ENCODE peak calls at places on chromosomes 13 and 19, in four cellular contexts. H is A549, O is GM12878, A is HepG2. S is an unnamed sample.

GRCh38 chr13:38223093-38223492 is 126.6 kb upstream of the UFM1 start:
- DNase-seq in O (no peak), H (no peak), A (peak; percentile 1), S (peak; percentile 37)

GRCh38 chr13:111395511-111396393 is 75.3 kb downstream of the TEX29 start:
- DNase-seq in O (no peak), A (no peak), H (no peak), S (no peak)

GRCh38 chr13:44231786-44232516 is 141.7 kb upstream of the SERP2 start:
- DNase-seq in A (peak; percentile 46), H (peak; percentile 96), O (no peak), S (peak; percentile 4)

GRCh38 chr19:3665681-3666544 is 34.4 kb downstream of the PIP5K1C start:
- DNase-seq in O (no peak), A (peak; percentile 13), H (no peak), S (peak; percentile 34)

GRCh38 chr13:31067416-31068118 is 94.1 kb downstream of the HSPH1 start:
- DNase-seq in A (no peak), H (peak; percentile 38), O (no peak), S (no peak)

GRCh38 chr19:10830941-10831779 is 4.9 kb downstream of the TMED1 start:
- DNase-seq in O (no peak), H (no peak), A (no peak), S (no peak)

GRCh38 chr13:51122868-51123267 is 11.8 kb upstream of the C13orf42 start:
- DNase-seq in O (peak; percentile 9), H (no peak), A (peak; percentile 91), S (peak; percentile 48)

GRCh38 chr13:69579351-69579750 is 528.3 kb upstream of the ATXN8OS start:
- DNase-seq in H (no peak), O (no peak), A (no peak), S (peak; percentile 18)

GRCh38 chr13:102580552-102581169 is 16.1 kb upstream of the TPP2 start:
- DNase-seq in O (no peak), A (peak; percentile 55), H (peak; percentile 65), S (peak; percentile 79)

GRCh38 chr13:110887242-110887954 is 27.5 kb downstream of the ANKRD10 start:
- DNase-seq in H (no peak), O (no peak), A (no peak), S (no peak)

GRCh38 chr19:4597975-4598671 is 38.6 kb upstream of the SEMA6B start:
- DNase-seq in A (no peak), H (peak; percentile 70), O (no peak), S (peak; percentile 55)

GRCh38 chr19:35846038-35846668 is 6.2 kb downstream of the NPHS1 start:
- DNase-seq in H (peak; percentile 58), A (no peak), O (no peak), S (no peak)

GRCh38 chr19:5926641-5927438 is 12.8 kb downstream of the CAPS start:
- DNase-seq in A (no peak), O (no peak), H (no peak), S (no peak)

GRCh38 chr19:15551183-15552004 is 43.1 kb downstream of the CYP4F22 start:
- DNase-seq in A (peak; percentile 38), O (no peak), H (peak; percentile 71), S (no peak)

GRCh38 chr13:39603424-39603947 is 493 bp upstream of the LHFPL6 start:
- DNase-seq in O (no peak), A (no peak), H (peak; percentile 5), S (peak; percentile 62)

GRCh38 chr13:101751488-101751887 is 299.0 kb downstream of the ITGBL1 start:
- DNase-seq in O (no peak), H (peak; percentile 21), A (no peak), S (peak; percentile 13)

GRCh38 chr13:109954441-109954840 is 168.1 kb upstream of the IRS2 start:
- DNase-seq in A (no peak), O (no peak), H (no peak), S (no peak)

GRCh38 chr13:97978661-97979450 is 25.4 kb downstream of the IPO5 start:
- DNase-seq in H (no peak), O (no peak), A (no peak), S (no peak)

GRCh38 chr13:113584870-113585671 is 518 bp downstream of the TFDP1 start:
- DNase-seq in O (no peak), H (peak; percentile 9), A (no peak), S (peak; percentile 64)

GRCh38 chr19:862529-863304 is 3.3 kb downstream of the CFD start:
- DNase-seq in H (peak; percentile 64), A (no peak), O (peak; percentile 12), S (no peak)

GRCh38 chr19:17726914-17727773 is 7.9 kb downstream of the MAP1S start:
- DNase-seq in A (no peak), O (no peak), H (no peak), S (no peak)

GRCh38 chr13:48412881-48413351 is at the start of gene LPAR6:
- DNase-seq in O (no peak), H (peak; percentile 68), A (peak; percentile 95), S (peak; percentile 67)

GRCh38 chr13:108033800-108034707 is 181.3 kb downstream of the LIG4 start:
- DNase-seq in H (peak; percentile 1), A (peak; percentile 18), O (no peak), S (no peak)

GRCh38 chr13:68190826-68191225 is 960.7 kb upstream of the PCDH9 start:
- DNase-seq in H (peak; percentile 48), A (peak; percentile 1), O (no peak), S (peak; percentile 15)

GRCh38 chr19:55319786-55320185 is 5.4 kb downstream of the TMEM150B start:
- DNase-seq in H (no peak), O (no peak), A (no peak), S (no peak)

GRCh38 chr13:98804336-98804855 is 51.9 kb upstream of the SLC15A1 start:
- DNase-seq in O (no peak), H (no peak), A (no peak), S (no peak)

GRCh38 chr13:24263652-24264051 is 45.7 kb upstream of the C1QTNF9 start:
- DNase-seq in H (no peak), O (no peak), A (peak; percentile 45), S (no peak)

DNA sequence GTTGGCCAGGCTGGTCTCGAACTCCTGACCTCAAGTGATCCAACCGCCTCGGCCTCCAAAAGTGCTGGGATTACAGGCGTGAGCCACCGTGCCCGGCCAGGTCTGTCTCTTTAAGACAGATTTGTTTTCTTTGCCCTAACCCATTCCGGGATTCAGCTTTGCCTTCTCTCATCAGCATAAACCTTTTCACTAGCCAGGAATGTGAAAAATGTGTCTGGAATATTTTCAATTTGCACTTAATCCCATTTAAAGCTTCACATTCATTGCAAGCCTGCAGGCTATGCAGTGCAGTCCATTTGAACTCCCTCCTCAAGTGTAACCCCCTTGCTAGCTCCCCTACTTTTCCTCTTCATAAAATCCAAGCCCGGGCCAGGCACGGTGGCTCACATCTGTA is 880 bp upstream of the TMEM160 start:
- DNase-seq in O (no peak), H (no peak), A (no peak), S (no peak)
- TF ChIP-seq MYC in O (no peak), H (no peak), A (no peak), S (no peak)

GRCh38 chr19:39251081-39251480 is 2.4 kb upstream of the IFNL4 start:
- DNase-seq in O (no peak), H (no peak), A (no peak), S (no peak)

GRCh38 chr19:39246951-39247669 is 1.5 kb downstream of the IFNL4 start:
- DNase-seq in A (no peak), H (no peak), O (no peak), S (no peak)

GRCh38 chr19:39248806-39249205 is at the start of gene IFNL4:
- DNase-seq in O (no peak), A (no peak), H (no peak), S (no peak)

GRCh38 chr19:39252458-39252857 is 3.8 kb upstream of the IFNL4 start:
- DNase-seq in O (no peak), A (no peak), H (no peak), S (no peak)

DNA sequence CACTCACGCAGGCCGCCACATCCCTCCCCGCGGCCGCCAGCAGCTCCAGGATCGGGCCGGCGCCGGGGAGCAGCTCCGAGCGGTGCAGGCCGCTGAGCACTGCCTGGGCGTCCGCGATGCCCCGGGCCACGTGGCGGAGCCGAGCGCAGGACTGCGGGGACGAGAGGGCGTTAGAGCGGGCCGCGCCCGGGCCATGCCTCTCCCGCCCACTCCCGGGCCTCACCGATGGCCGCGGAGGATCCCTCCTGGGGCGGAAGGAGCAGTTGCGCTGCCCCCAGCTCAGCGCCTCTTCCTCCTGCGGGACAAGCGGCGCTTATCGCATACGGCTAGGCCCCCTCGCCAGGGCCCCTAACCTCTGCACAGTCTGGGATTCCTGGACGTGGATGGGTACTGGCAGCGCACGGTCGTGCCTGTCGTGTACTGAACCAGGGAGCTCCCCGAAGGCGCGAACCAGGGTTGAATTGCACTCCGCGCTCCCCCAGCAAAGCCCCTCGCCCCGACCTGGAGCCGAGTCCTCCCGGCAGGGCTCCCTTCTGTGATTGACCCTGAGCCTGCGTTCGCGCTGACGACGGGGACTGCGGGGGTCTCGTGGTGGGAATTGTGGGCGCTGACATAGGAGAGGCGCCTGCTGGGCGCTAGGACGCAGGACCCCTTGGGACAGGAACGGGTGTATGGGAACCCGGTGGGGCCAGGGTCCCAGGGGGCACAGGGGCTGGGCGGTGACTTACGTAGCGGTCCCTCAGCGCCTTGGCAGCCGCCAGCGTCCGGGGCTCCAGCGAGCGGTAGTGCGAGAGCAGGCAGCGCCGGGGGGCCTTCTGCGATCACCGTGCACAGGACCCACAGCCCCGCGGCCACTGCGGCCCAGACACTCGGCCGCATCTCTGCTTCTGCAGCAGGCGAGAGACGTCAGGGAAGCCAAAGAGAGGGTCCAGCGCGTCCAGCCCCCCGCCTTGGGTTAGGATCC is 673 bp downstream of the IFNL4 start:
- DNase-seq in A (no peak), H (no peak), O (no peak), S (no peak)
- TF ChIP-seq MYC in A (no peak), H (no peak), O (no peak), S (no peak)

DNA sequence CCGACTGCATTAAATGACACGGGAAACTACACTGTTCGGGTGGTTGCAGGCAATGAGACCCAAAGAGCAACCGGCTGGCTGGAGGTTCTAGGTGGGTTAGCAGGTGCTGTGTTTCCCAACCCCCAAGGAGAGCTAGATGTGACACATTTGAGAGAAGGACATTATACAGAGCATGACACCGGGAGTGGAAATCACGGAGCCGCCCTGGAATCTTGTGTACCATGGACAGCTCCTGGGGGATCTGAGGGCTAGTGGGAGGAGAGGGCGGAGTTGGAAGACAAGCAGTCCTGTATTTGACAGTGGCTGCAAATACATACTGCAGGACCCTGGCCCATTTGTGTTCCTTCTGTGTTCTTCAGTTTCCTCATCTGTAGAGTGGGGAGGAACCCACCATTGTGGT is 2.3 kb downstream of the CEACAM18 start:
- DNase-seq in O (no peak), A (peak; percentile 20), H (no peak), S (peak; percentile 63)
- TF ChIP-seq MYC in O (no peak), A (no peak), H (no peak), S (no peak)

GRCh38 chr19:45681391-45682015 is 10.2 kb downstream of the SNRPD2 start:
- DNase-seq in H (peak; percentile 92), A (peak; percentile 63), O (no peak), S (peak; percentile 78)
- TF ChIP-seq MYC in H (no peak), A (peak; percentile 46), O (no peak), S (peak; percentile 8)

GRCh38 chr19:58033741-58034475 is at the start of gene ZSCAN1:
- DNase-seq in A (no peak), H (no peak), O (no peak), S (no peak)
- TF ChIP-seq MYC in A (no peak), H (no peak), O (no peak), S (no peak)

GRCh38 chr19:56403261-56403660 is 871 bp upstream of the ZNF583 start:
- DNase-seq in A (no peak), H (no peak), O (no peak), S (no peak)
- TF ChIP-seq MYC in A (no peak), H (no peak), O (no peak), S (no peak)

S was measured in NB4.